ENCODE peak calls at places on chromosome 14, in six cellular contexts. F is thoracic aorta, C is SK-N-SH, L is T-helper 17 cell, M is lower lobe of right lung, R is stomach. X is an unnamed sample. For H3K9me3, the result is how much of the 10 kb centered on the place peaks cover.

GRCh38 chr14:89027097-89027740 is 202.8 kb downstream of the TTC8 start:
- DNase-seq in M (peak), F (no peak), L (peak), R (peak), C (no peak), X (no peak)

GRCh38 chr14:85595981-85596380 is 66.0 kb downstream of the FLRT2 start:
- DNase-seq in C (no peak), M (no peak), R (no peak), L (no peak), F (no peak), X (no peak)

GRCh38 chr14:103126873-103127304 is 3.6 kb downstream of the TNFAIP2 start:
- DNase-seq in F (no peak), M (peak), L (no peak), R (peak), C (peak), X (peak)

GRCh38 chr14:59918824-59919581 is 941 bp upstream of the LRRC9 start:
- DNase-seq in L (no peak), R (no peak), M (peak), F (no peak), C (peak), X (no peak)

GRCh38 chr14:94544726-94545125 is 16.5 kb upstream of the SERPINA4 start:
- DNase-seq in F (no peak), L (no peak), M (no peak), C (no peak), R (no peak), X (no peak)

GRCh38 chr14:94509356-94509755 is at the start of gene SERPINA12:
- DNase-seq in L (no peak), R (no peak), C (no peak), F (no peak), M (no peak), X (no peak)

GRCh38 chr14:31877333-31877798 is 199.7 kb upstream of the ARHGAP5 start:
- DNase-seq in L (no peak), R (no peak), M (no peak), C (no peak), F (no peak), X (no peak)

GRCh38 chr14:21350539-21350938 is 33.3 kb downstream of the SUPT16H start:
- DNase-seq in L (no peak), F (no peak), M (no peak), R (no peak), C (no peak), X (no peak)

GRCh38 chr14:79419571-79420327 is 791.6 kb downstream of the DIO2 start:
- DNase-seq in C (no peak), M (no peak), R (no peak), F (no peak), L (no peak), X (no peak)

GRCh38 chr14:101584049-101584859 is 23.0 kb downstream of the DIO3 start:
- DNase-seq in F (no peak), M (no peak), R (no peak), C (peak), L (no peak), X (peak)

GRCh38 chr14:94355191-94355794 is 32.2 kb upstream of the SERPINA6 start:
- DNase-seq in F (no peak), L (no peak), C (no peak), M (peak), R (peak), X (no peak)

GRCh38 chr14:95294834-95295599 is 24.7 kb downstream of the CLMN start:
- DNase-seq in M (no peak), R (peak), L (no peak), F (no peak), C (no peak), X (no peak)

GRCh38 chr14:62126885-62127478 is 364.8 kb downstream of the SNAPC1 start:
- DNase-seq in L (no peak), R (no peak), F (no peak), M (no peak), C (peak), X (no peak)

GRCh38 chr14:59360923-59361794 is 104.0 kb downstream of the GPR135 start:
- DNase-seq in F (no peak), L (no peak), M (peak), C (peak), R (peak), X (no peak)

GRCh38 chr14:76710093-76711010 is 50.9 kb upstream of the VASH1 start:
- DNase-seq in M (no peak), C (peak), L (no peak), R (no peak), F (no peak), X (no peak)

GRCh38 chr14:76901171-76902055 is 75.2 kb downstream of the LRRC74A start:
- DNase-seq in L (no peak), M (no peak), F (no peak), C (no peak), R (no peak), X (no peak)

GRCh38 chr14:95319312-95320075 is at the start of gene CLMN:
- DNase-seq in R (peak), C (peak), L (peak), M (peak), F (no peak), X (no peak)

GRCh38 chr14:52265248-52265647 is 2.2 kb upstream of the PTGDR start:
- DNase-seq in M (no peak), F (no peak), C (no peak), R (no peak), L (no peak), X (no peak)

GRCh38 chr14:90547968-90548367 is 151.1 kb downstream of the CALM1 start:
- DNase-seq in F (no peak), R (no peak), M (peak), L (no peak), C (no peak), X (no peak)

GRCh38 chr14:74541225-74541624 is 47.7 kb downstream of the ISCA2 start:
- DNase-seq in R (no peak), C (no peak), M (no peak), L (no peak), F (no peak), X (no peak)

GRCh38 chr14:69580009-69580577 is 5.4 kb upstream of the CCDC177 start:
- DNase-seq in R (peak), M (no peak), C (peak), F (no peak), L (no peak), X (no peak)

GRCh38 chr14:102777711-102778615 is 714 bp downstream of the TRAF3 start:
- DNase-seq in M (peak), L (no peak), C (peak), R (no peak), F (no peak), X (no peak)

DNA sequence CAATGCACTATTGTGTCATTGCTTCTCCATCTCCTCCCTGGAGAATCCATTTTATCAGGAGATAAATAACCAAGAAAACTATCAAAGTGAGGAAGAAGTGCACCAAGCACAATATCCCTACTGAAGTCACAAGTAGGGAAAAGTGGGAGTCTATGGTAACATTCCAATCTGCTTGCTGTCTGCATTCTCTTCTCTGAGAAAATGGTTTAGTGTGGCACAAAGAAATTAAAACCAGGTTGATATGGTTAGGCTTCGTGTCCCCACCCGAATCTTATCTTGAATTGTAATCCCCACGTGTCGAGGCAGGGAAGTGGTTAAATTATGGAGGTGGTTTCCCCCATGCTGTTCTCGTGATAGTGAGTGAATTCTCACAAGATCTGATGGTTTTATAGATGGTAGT is 209.7 kb downstream of the PRKD1 start:
- DNase-seq in R (no peak), M (no peak), C (no peak), L (no peak), F (no peak), X (no peak)
- H3K9me3 ChIP-seq in R (under half), M (under half), C (under half), L (under half), F (under half), X (under half)

GRCh38 chr14:19874842-19875241 is at the start of gene OR4K2:
- DNase-seq in F (no peak), L (no peak), M (no peak), R (no peak), C (no peak), X (no peak)

GRCh38 chr14:19873178-19873577 is 1.8 kb upstream of the OR4K2 start:
- DNase-seq in M (no peak), F (no peak), L (no peak), C (no peak), R (no peak), X (no peak)

GRCh38 chr14:19878029-19878642 is 3.2 kb downstream of the OR4K2 start:
- DNase-seq in C (peak), R (no peak), M (no peak), F (no peak), L (no peak), X (no peak)
- H3K9me3 ChIP-seq in C (under half), R (under half), M (under half), F (under half), L (under half), X (under half)

GRCh38 chr14:105864651-105865265 is 338.4 kb downstream of the TMEM121 start:
- DNase-seq in F (no peak), R (peak), L (peak), M (peak), C (no peak), X (peak)
- H3K9me3 ChIP-seq in F (under half), R (under half), L (under half), M (under half), C (under half), X (under half)

DNA sequence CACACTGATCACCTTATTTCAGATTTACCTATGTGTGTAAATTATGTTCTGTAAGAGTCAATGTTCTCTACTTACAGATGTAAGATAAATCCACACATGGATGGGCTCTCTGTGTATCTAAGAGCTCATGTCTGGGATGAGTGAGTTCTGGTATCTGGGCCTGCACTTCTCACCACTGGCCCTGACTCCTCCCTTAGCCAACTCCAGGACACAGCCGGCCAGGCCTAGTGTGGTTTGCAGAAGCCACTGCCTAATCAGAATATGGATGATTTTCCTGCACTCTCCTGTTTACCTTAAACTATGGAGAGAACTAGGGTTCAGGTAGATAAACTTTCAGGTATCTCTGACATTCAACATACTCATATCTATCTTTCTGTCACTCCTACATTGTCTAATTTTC is 1284.8 kb downstream of the TMEM121 start:
- DNase-seq in C (no peak), R (no peak), F (no peak), L (no peak), M (no peak), X (no peak)
- H3K9me3 ChIP-seq in C (under half), R (under half), F (under half), L (under half), M (under half), X (under half)

GRCh38 chr14:104367811-104368750 is 211.5 kb upstream of the C14orf180 start:
- DNase-seq in R (no peak), F (no peak), M (peak), C (peak), L (no peak), X (no peak)
- H3K9me3 ChIP-seq in R (under half), F (under half), M (under half), C (under half), L (under half), X (under half)

GRCh38 chr14:36510078-36510799 is 9.8 kb downstream of the NKX2-1 start:
- DNase-seq in F (no peak), M (peak), C (peak), L (no peak), R (no peak), X (no peak)

GRCh38 chr14:36507847-36508417 is 12.1 kb downstream of the NKX2-1 start:
- DNase-seq in F (no peak), M (no peak), R (no peak), C (no peak), L (no peak), X (no peak)

GRCh38 chr14:36508418-36509051 is 11.5 kb downstream of the NKX2-1 start:
- DNase-seq in R (no peak), M (peak), F (no peak), C (peak), L (no peak), X (no peak)

GRCh38 chr14:36510874-36511273 is 9.2 kb downstream of the NKX2-1 start:
- DNase-seq in C (no peak), R (no peak), M (no peak), F (no peak), L (no peak), X (no peak)

DNA sequence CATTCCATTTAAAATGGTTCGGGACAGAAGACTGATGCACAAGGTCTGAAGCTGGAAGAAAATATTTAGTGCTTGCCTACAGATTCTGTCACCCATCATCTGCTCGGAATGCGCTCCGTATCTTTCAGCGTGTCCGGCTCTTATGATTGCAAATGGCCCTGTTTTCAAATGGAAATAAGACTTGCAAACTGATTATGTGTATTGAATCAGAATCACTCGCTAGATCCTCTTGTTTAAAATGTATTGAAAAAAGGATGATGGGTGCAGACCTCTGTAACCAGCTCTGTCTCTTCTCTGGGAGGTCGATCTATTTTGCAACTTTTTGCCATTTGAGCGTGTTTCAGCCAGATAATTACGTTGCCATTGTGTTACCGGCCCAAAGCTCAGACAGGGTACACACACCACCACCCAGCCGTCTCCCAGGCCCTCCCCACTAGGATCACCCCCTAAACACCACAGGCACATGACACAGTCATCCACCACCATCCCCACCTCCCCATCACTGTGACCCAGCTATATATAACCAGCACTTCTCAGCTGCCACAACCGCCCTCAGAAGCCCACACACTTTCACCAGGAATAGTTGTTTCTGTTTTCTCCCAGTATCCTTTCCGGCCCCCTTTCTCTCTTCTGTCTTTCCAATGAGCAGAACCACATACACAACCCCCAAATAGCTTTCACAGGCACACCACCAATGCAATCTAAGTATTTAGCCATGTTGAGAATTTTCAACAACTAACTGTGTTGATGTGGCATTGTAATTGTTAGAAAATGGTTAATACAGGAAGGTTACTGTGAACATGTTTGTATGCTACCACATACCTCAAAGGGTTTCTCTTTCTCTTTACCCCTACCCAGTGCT is 10.7 kb downstream of the NKX2-1 start:
- DNase-seq in L (no peak), M (no peak), R (no peak), F (no peak), C (peak), X (no peak)
- H3K9me3 ChIP-seq in L (under half), M (under half), R (under half), F (under half), C (under half), X (under half)